ENCODE peak calls at places on chromosomes 7 and 10, in seven cellular contexts. W is lower lobe of right lung, M is pancreas, Q is Panc1, P is heart right ventricle, E is tibial nerve, I is IMR-90. U is an unnamed sample.

GRCh38 chr10:13612654-13613373 is 26.0 kb downstream of the PRPF18 start:
- DNase-seq in W (no peak), M (no peak), Q (no peak), P (no peak), E (no peak), I (no peak), U (no peak)

GRCh38 chr7:117809958-117810357 is 63.3 kb downstream of the CTTNBP2 start:
- DNase-seq in W (no peak), M (no peak), Q (no peak), P (no peak), E (no peak), I (peak; percentile 4), U (no peak)

GRCh38 chr7:80711521-80711920 is 73.1 kb downstream of the CD36 start:
- DNase-seq in W (no peak), M (no peak), Q (no peak), P (no peak), E (no peak), I (peak; percentile 73), U (no peak)

GRCh38 chr7:151283302-151283701 is 34.8 kb upstream of the SMARCD3 start:
- DNase-seq in W (no peak), M (no peak), Q (no peak), P (no peak), E (no peak), I (no peak), U (no peak)

GRCh38 chr7:101941481-101942383 is 124.3 kb downstream of the CUX1 start:
- DNase-seq in W (no peak), M (no peak), Q (peak; percentile 78), P (no peak), E (peak; percentile 9), I (peak; percentile 72), U (no peak)

GRCh38 chr10:77230194-77230593 is 407.4 kb downstream of the KCNMA1 start:
- DNase-seq in W (no peak), M (no peak), Q (no peak), P (no peak), E (no peak), I (peak; percentile 75), U (no peak)

GRCh38 chr7:112176693-112177415 is 29.3 kb downstream of the DOCK4 start:
- DNase-seq in W (no peak), M (no peak), Q (no peak), P (no peak), E (no peak), I (no peak), U (no peak)

GRCh38 chr10:17599089-17599488 is 18.1 kb downstream of the HACD1 start:
- DNase-seq in W (no peak), M (no peak), Q (no peak), P (no peak), E (no peak), I (peak; percentile 55), U (no peak)

GRCh38 chr10:47099445-47099844 is 188.2 kb downstream of the PTPN20 start:
- DNase-seq in W (no peak), M (no peak), Q (no peak), P (no peak), E (no peak), I (no peak), U (no peak)

GRCh38 chr7:74006032-74006431 is 21.9 kb upstream of the ELN start:
- DNase-seq in W (no peak), M (no peak), Q (no peak), P (no peak), E (no peak), I (no peak), U (no peak)

GRCh38 chr10:75233444-75234016 is 2.2 kb downstream of the COMTD1 start:
- DNase-seq in W (no peak), M (peak; percentile 50), Q (no peak), P (peak; percentile 24), E (no peak), I (no peak), U (no peak)

GRCh38 chr7:31935115-31935514 is 135.1 kb downstream of the PDE1C start:
- DNase-seq in W (no peak), M (no peak), Q (no peak), P (no peak), E (no peak), I (no peak), U (no peak)

GRCh38 chr7:42283553-42283952 is 46.5 kb upstream of the GLI3 start:
- DNase-seq in W (no peak), M (no peak), Q (no peak), P (no peak), E (no peak), I (no peak), U (no peak)

GRCh38 chr10:123147635-123148413 is at the start of gene HMX2:
- DNase-seq in W (no peak), M (no peak), Q (no peak), P (no peak), E (no peak), I (no peak), U (no peak)

GRCh38 chr7:120053390-120053961 is 219.5 kb upstream of the KCND2 start:
- DNase-seq in W (no peak), M (no peak), Q (no peak), P (no peak), E (no peak), I (peak; percentile 82), U (no peak)

GRCh38 chr7:19707240-19707639 is 1.6 kb downstream of the POLR1F start:
- DNase-seq in W (no peak), M (no peak), Q (no peak), P (no peak), E (no peak), I (peak; percentile 15), U (no peak)

GRCh38 chr10:27369832-27370231 is 129.2 kb upstream of the ACBD5 start:
- DNase-seq in W (no peak), M (no peak), Q (no peak), P (no peak), E (no peak), I (no peak), U (no peak)

DNA sequence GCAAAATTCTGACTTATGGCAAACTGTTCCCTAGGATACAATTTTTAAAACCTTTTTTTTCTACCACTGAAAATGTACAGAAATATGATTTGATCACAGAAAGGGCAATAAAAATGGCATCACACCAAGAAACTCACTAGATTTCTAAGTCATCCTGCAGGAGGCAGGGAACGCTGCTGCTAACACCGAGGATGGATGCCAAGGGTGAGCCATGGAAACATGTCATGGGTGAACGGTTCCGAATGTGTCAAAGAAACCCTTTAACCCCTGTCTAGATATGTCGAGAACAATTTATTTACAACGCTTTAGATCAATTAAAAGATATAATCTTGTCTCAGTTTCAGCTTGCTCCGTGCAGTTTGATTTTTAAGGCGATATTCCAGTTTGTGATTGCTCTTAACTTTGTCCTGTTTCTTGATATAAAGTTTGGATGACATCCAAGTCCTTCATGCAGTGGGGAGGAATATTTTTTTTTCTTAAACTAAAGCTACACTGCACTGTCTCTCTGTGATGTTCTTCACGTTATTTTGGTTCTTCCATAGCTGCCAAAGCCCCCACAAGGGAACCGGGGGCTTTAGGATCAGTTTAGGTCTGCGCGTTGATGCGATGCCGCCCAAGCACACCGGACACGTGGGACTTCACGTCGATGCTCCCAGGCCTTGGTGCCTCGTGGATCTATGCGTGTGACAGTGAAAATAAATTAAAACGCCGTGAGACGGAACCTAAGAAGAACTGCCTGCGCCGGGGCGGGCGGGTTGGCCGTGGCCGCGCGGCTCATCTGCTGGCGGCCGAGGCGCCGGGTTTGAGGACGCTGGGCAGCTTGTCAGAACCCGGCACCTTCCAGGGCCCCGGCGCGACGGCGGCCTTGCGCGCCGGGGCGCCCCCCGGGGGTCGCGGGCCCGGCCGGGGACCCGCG is 220.2 kb downstream of the PHTF2 start:
- DNase-seq in W (peak; percentile 51), M (peak; percentile 39), Q (no peak), P (peak; percentile 34), E (peak; percentile 59), I (peak; percentile 43), U (peak; percentile 58)
- H3K4me3 ChIP-seq in W (peak overlapping the region; percentile 57), M (peak overlapping the region; percentile 11), Q (peak overlapping the region; percentile 61), P (peak overlapping the region; percentile 56), E (peak overlapping the region; percentile 70), I (peak overlapping the region; percentile 78), U (peak overlapping the region; percentile 9)

GRCh38 chr7:28807396-28807994 is 150.6 kb downstream of the TRIL start:
- DNase-seq in W (no peak), M (no peak), Q (no peak), P (no peak), E (no peak), I (no peak), U (no peak)

GRCh38 chr7:28811990-28812389 is 146.1 kb downstream of the TRIL start:
- DNase-seq in W (no peak), M (no peak), Q (no peak), P (no peak), E (no peak), I (no peak), U (no peak)

GRCh38 chr7:28811003-28811402 is 147.1 kb downstream of the TRIL start:
- DNase-seq in W (no peak), M (no peak), Q (no peak), P (no peak), E (no peak), I (peak; percentile 38), U (no peak)

GRCh38 chr7:28806841-28807240 is 151.3 kb downstream of the TRIL start:
- DNase-seq in W (no peak), M (no peak), Q (no peak), P (no peak), E (no peak), I (peak; percentile 18), U (no peak)

DNA sequence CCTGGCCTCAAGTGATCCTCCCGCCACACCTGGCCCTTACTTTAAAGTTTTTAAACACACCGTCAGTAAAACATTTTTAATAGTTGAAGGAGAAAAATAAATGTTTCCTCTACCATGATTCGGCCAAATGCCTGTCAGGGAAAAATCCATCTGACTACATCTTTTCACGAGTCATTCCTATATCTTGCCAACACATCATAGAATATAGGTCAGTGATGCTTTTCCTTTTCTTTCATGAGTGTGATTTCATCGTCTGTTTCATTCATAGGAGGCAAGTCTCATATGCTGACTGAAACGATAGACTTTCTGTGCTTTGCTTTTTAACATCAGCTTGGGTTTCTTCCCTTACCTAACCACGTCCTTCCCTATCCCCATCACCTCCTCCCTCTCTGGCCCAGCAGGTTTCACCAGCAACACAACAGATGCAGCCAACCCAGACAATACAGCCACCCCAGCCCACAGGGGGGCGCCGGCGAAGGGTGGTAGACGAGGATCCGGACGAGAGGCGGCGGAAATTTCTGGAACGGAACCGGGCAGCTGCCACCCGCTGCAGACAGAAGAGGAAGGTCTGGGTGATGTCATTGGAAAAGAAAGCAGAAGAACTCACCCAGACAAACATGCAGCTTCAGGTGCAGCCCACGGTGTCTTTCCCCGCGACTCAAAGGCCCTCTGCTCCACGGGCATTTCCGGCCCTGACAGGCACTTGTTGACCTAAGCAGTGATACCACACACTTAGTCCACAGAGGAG is 149.2 kb downstream of the TRIL start:
- DNase-seq in W (peak; percentile 48), M (no peak), Q (no peak), P (peak; percentile 30), E (peak; percentile 16), I (peak; percentile 69), U (peak; percentile 49)
- TF ChIP-seq CTCF in W (no peak), M (no peak), Q (peak; percentile 24), P (no peak), E (no peak), I (no peak), U (no peak)

GRCh38 chr10:79354615-79355014 is 7.3 kb downstream of the PPIF start:
- DNase-seq in W (no peak), M (no peak), Q (no peak), P (no peak), E (no peak), I (no peak), U (no peak)
- H3K36me3 ChIP-seq in W (peaks cover 58% of the 10 kb centered on the region), M (peaks cover 36% of the 10 kb centered on the region), Q (peaks cover 2% of the 10 kb centered on the region), P (peaks cover 6% of the 10 kb centered on the region), E (peaks cover 22% of the 10 kb centered on the region), I (peaks cover 62% of the 10 kb centered on the region), U (peaks cover 19% of the 10 kb centered on the region)

DNA sequence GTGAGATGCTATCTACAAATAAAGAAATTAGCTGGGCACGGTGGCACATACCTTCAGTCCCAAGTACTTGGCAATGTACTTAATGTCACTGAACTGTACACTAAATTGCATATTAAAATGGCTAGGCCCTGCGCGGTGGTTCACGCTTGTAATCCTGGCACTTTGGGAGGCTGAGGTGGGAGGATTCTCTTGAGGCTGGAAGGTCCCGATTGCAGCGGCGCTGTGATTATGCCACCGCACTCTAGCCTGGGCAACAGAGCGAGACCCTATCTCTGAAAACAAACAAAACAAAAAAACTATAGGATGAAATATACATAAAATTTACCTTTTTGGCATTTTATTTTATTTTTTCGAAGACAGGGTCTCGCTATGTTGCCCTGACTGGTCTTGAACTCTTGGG is 1.5 kb upstream of the EIF3B start:
- DNase-seq in W (no peak), M (no peak), Q (no peak), P (no peak), E (no peak), I (no peak), U (no peak)
- H3K4me3 ChIP-seq in W (peak overlapping the region; percentile 90), M (no peak overlapping the region), Q (peak overlapping the region; percentile 98), P (peak overlapping the region; percentile 99), E (peak overlapping the region; percentile 96), I (no peak overlapping the region), U (no peak overlapping the region)

U was measured in mucosa of descending colon.